ENCODE peak calls at places on chromosomes 13 and 19, in seven cellular contexts. One of them, this sample, is unnamed.

GRCh38 chr19:604355-604754 is 14.7 kb downstream of the HCN2 start:
- DNase-seq in naive thymus-derived CD8-positive, alpha-beta T cell: peak
- DNase-seq in hypothalamus: no peak
- DNase-seq in midbrain: no peak
- DNase-seq in hepatic stellate cell: no peak
- DNase-seq in amniotic stem cell: no peak
- DNase-seq in endothelial cell: no peak
- DNase-seq in this sample: no peak

GRCh38 chr19:8702350-8702749 is 3.8 kb upstream of the ACTL9 start:
- DNase-seq in naive thymus-derived CD8-positive, alpha-beta T cell: no peak
- DNase-seq in hypothalamus: no peak
- DNase-seq in midbrain: no peak
- DNase-seq in hepatic stellate cell: no peak
- DNase-seq in amniotic stem cell: no peak
- DNase-seq in endothelial cell: no peak
- DNase-seq in this sample: peak

GRCh38 chr19:45514376-45515051 is 7.2 kb downstream of the VASP start:
- DNase-seq in naive thymus-derived CD8-positive, alpha-beta T cell: no peak
- DNase-seq in hypothalamus: no peak
- DNase-seq in midbrain: no peak
- DNase-seq in hepatic stellate cell: no peak
- DNase-seq in amniotic stem cell: no peak
- DNase-seq in endothelial cell: no peak
- DNase-seq in this sample: no peak

GRCh38 chr19:44401108-44401786 is at the start of gene ZNF285:
- DNase-seq in naive thymus-derived CD8-positive, alpha-beta T cell: peak
- DNase-seq in hypothalamus: no peak
- DNase-seq in midbrain: no peak
- DNase-seq in hepatic stellate cell: peak
- DNase-seq in amniotic stem cell: no peak
- DNase-seq in endothelial cell: peak
- DNase-seq in this sample: peak

GRCh38 chr13:113535381-113535781 is 44.9 kb upstream of the DCUN1D2 start:
- DNase-seq in naive thymus-derived CD8-positive, alpha-beta T cell: no peak
- DNase-seq in hypothalamus: no peak
- DNase-seq in midbrain: no peak
- DNase-seq in hepatic stellate cell: no peak
- DNase-seq in amniotic stem cell: no peak
- DNase-seq in endothelial cell: no peak
- DNase-seq in this sample: no peak

GRCh38 chr13:24148414-24149305 is 11.9 kb upstream of the SPATA13 start:
- DNase-seq in naive thymus-derived CD8-positive, alpha-beta T cell: no peak
- DNase-seq in hypothalamus: no peak
- DNase-seq in midbrain: no peak
- DNase-seq in hepatic stellate cell: peak
- DNase-seq in amniotic stem cell: peak
- DNase-seq in endothelial cell: peak
- DNase-seq in this sample: peak

GRCh38 chr13:35392768-35393167 is 83.7 kb downstream of the MAB21L1 start:
- DNase-seq in naive thymus-derived CD8-positive, alpha-beta T cell: no peak
- DNase-seq in hypothalamus: no peak
- DNase-seq in midbrain: no peak
- DNase-seq in hepatic stellate cell: no peak
- DNase-seq in amniotic stem cell: no peak
- DNase-seq in endothelial cell: no peak
- DNase-seq in this sample: no peak

GRCh38 chr13:31629085-31629785 is 110.1 kb upstream of the RXFP2 start:
- DNase-seq in naive thymus-derived CD8-positive, alpha-beta T cell: no peak
- DNase-seq in hypothalamus: no peak
- DNase-seq in midbrain: no peak
- DNase-seq in hepatic stellate cell: no peak
- DNase-seq in amniotic stem cell: no peak
- DNase-seq in endothelial cell: no peak
- DNase-seq in this sample: no peak

GRCh38 chr19:6740589-6741348 is 1.3 kb downstream of the TRIP10 start:
- DNase-seq in naive thymus-derived CD8-positive, alpha-beta T cell: no peak
- DNase-seq in hypothalamus: no peak
- DNase-seq in midbrain: peak
- DNase-seq in hepatic stellate cell: peak
- DNase-seq in amniotic stem cell: no peak
- DNase-seq in endothelial cell: peak
- DNase-seq in this sample: peak

GRCh38 chr19:41478875-41479756 is 36.2 kb downstream of the ERICH4 start:
- DNase-seq in naive thymus-derived CD8-positive, alpha-beta T cell: no peak
- DNase-seq in hypothalamus: no peak
- DNase-seq in midbrain: no peak
- DNase-seq in hepatic stellate cell: no peak
- DNase-seq in amniotic stem cell: no peak
- DNase-seq in endothelial cell: peak
- DNase-seq in this sample: no peak

GRCh38 chr19:11693505-11694499 is 44.9 kb downstream of the ZNF823 start:
- DNase-seq in naive thymus-derived CD8-positive, alpha-beta T cell: peak
- DNase-seq in hypothalamus: no peak
- DNase-seq in midbrain: no peak
- DNase-seq in hepatic stellate cell: peak
- DNase-seq in amniotic stem cell: peak
- DNase-seq in endothelial cell: no peak
- DNase-seq in this sample: peak

GRCh38 chr19:4512070-4512469 is 6.2 kb downstream of the PLIN4 start:
- DNase-seq in naive thymus-derived CD8-positive, alpha-beta T cell: no peak
- DNase-seq in hypothalamus: no peak
- DNase-seq in midbrain: no peak
- DNase-seq in hepatic stellate cell: no peak
- DNase-seq in amniotic stem cell: no peak
- DNase-seq in endothelial cell: no peak
- DNase-seq in this sample: no peak

GRCh38 chr19:41945135-41945766 is 13.9 kb downstream of the RABAC1 start:
- DNase-seq in naive thymus-derived CD8-positive, alpha-beta T cell: peak
- DNase-seq in hypothalamus: no peak
- DNase-seq in midbrain: no peak
- DNase-seq in hepatic stellate cell: no peak
- DNase-seq in amniotic stem cell: no peak
- DNase-seq in endothelial cell: no peak
- DNase-seq in this sample: no peak

GRCh38 chr13:94480672-94481145 is 1.2 kb upstream of the DCT start:
- DNase-seq in naive thymus-derived CD8-positive, alpha-beta T cell: no peak
- DNase-seq in hypothalamus: no peak
- DNase-seq in midbrain: no peak
- DNase-seq in hepatic stellate cell: no peak
- DNase-seq in amniotic stem cell: no peak
- DNase-seq in endothelial cell: no peak
- DNase-seq in this sample: peak